ENCODE peak calls at places on chromosomes 4 and X, in four cellular contexts. N is H1, E is IMR-90, F is H9. U is an unnamed sample.

GRCh38 chr4:6824772-6825402 is 42.4 kb downstream of the KIAA0232 start:
- DNase-seq in N (no peak), E (peak), F (no peak), U (no peak)

GRCh38 chr4:168695288-168695687 is 198.4 kb downstream of the PALLD start:
- DNase-seq in N (no peak), E (no peak), F (no peak), U (no peak)

GRCh38 chr4:154364012-154364863 is 127.4 kb downstream of the DCHS2 start:
- DNase-seq in N (no peak), E (no peak), F (no peak), U (no peak)

GRCh38 chrX:810186-810585 is 179.6 kb downstream of the SHOX start:
- DNase-seq in N (no peak), E (no peak), F (no peak), U (no peak)

GRCh38 chrX:37998586-37999267 is 7.6 kb upstream of the SYTL5 start:
- DNase-seq in N (no peak), E (peak), F (no peak), U (no peak)

GRCh38 chrX:153882086-153882498 is 3.9 kb downstream of the L1CAM start:
- DNase-seq in N (no peak), E (peak), F (no peak), U (no peak)

GRCh38 chrX:24245201-24245600 is 68.7 kb downstream of the SUPT20HL2 start:
- DNase-seq in N (no peak), E (peak), F (no peak), U (peak)

GRCh38 chr4:87257523-87257922 is 37.1 kb upstream of the KLHL8 start:
- DNase-seq in N (no peak), E (no peak), F (no peak), U (no peak)

GRCh38 chr4:94446386-94446785 is 5.4 kb upstream of the PDLIM5 start:
- DNase-seq in N (no peak), E (peak), F (no peak), U (no peak)

GRCh38 chr4:32032136-32032672 is 1312.0 kb downstream of the PCDH7 start:
- DNase-seq in N (no peak), E (no peak), F (no peak), U (no peak)

GRCh38 chr4:173424899-173425805 is 26.2 kb upstream of the SCRG1 start:
- DNase-seq in N (no peak), E (peak), F (no peak), U (no peak)

GRCh38 chr4:96912731-96913130 is 1072.8 kb downstream of the PDHA2 start:
- DNase-seq in N (no peak), E (no peak), F (no peak), U (peak)

GRCh38 chr4:7013171-7013570 is 30.0 kb upstream of the TADA2B start:
- DNase-seq in N (no peak), E (no peak), F (no peak), U (no peak)

GRCh38 chr4:155696226-155696625 is 29.6 kb downstream of the GUCY1A1 start:
- DNase-seq in N (no peak), E (no peak), F (no peak), U (no peak)

GRCh38 chrX:20309796-20310195 is 43.1 kb upstream of the RPS6KA3 start:
- DNase-seq in N (no peak), E (peak), F (no peak), U (no peak)

GRCh38 chrX:48899078-48899410 is 1.3 kb downstream of the PQBP1 start:
- DNase-seq in N (no peak), E (no peak), F (no peak), U (no peak)

GRCh38 chrX:100748133-100748532 is 16.2 kb upstream of the SYTL4 start:
- DNase-seq in N (no peak), E (no peak), F (no peak), U (no peak)

GRCh38 chrX:13885591-13885990 is 68.7 kb upstream of the GPM6B start:
- DNase-seq in N (no peak), E (no peak), F (no peak), U (no peak)

GRCh38 chrX:110741213-110741796 is 54.3 kb downstream of the CHRDL1 start:
- DNase-seq in N (no peak), E (peak), F (peak), U (peak)

GRCh38 chr4:185941476-185941875 is 127.5 kb upstream of the TLR3 start:
- DNase-seq in N (no peak), E (no peak), F (no peak), U (no peak)

GRCh38 chr4:647481-647880 is 22.1 kb downstream of the PDE6B start:
- DNase-seq in N (no peak), E (no peak), F (no peak), U (no peak)

GRCh38 chr4:649293-649625 is 23.9 kb downstream of the PDE6B start:
- DNase-seq in N (no peak), E (no peak), F (no peak), U (no peak)

GRCh38 chr4:649751-650310 is 24.2 kb downstream of the ATP5ME start:
- DNase-seq in N (no peak), E (no peak), F (no peak), U (no peak)

GRCh38 chr4:650461-650860 is 23.6 kb downstream of the ATP5ME start:
- DNase-seq in N (no peak), E (no peak), F (no peak), U (no peak)

GRCh38 chr4:648579-649292 is 23.4 kb downstream of the PDE6B start:
- DNase-seq in N (no peak), E (no peak), F (no peak), U (peak)
- H3K23ac ChIP-seq in N (no peak), E (no peak), F (no peak), U (no peak)

GRCh38 chr4:37948542-37948941 is 11.7 kb upstream of the PTTG2 start:
- DNase-seq in N (no peak), E (no peak), F (no peak), U (no peak)

GRCh38 chr4:37949636-37950426 is 10.4 kb upstream of the PTTG2 start:
- DNase-seq in N (no peak), E (no peak), F (no peak), U (no peak)

GRCh38 chr4:37951465-37952352 is 8.5 kb upstream of the PTTG2 start:
- DNase-seq in N (no peak), E (no peak), F (no peak), U (no peak)

DNA sequence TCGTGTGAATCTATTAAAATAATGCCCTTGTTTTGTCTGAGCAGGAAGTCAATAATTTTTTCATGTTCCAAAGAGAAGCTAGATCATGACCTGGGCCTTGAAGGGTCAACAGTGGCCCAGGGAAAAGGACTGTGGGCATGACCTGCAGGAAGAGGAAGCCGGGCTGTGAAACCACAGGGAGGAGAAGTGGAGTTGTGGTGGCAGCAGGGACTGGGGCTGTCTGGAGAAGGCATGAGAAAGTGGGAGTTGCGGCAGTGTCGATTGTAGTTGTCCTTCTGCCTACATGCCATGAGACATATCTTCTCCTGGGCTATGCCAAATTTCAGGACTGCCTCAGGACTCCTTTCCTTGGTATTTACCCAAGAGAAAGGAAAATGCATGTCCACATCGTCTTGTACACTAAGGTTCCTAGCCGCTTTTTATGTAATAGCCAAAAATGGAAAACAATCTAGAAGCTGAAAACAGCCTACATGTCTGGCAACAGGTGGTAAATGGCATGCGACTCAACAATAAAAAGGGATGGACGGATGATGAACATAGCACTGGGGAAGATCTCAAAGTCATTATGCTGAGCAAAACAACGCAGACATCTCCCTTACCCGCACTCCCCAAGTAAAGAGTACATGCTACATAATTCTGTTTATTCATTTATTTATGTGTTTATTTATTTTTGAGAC is 13.6 kb upstream of the PTTG2 start:
- DNase-seq in N (no peak), E (no peak), F (no peak), U (no peak)
- H4K8ac ChIP-seq in N (no peak), E (no peak), F (no peak), U (no peak)

GRCh38 chr4:25662306-25662705 is 6.7 kb downstream of the SLC34A2 start:
- DNase-seq in N (no peak), E (no peak), F (no peak), U (no peak)

GRCh38 chr4:25663778-25664177 is 8.1 kb downstream of the SLC34A2 start:
- DNase-seq in N (no peak), E (no peak), F (no peak), U (no peak)

GRCh38 chr4:25667931-25668557 is 12.4 kb downstream of the SLC34A2 start:
- DNase-seq in N (no peak), E (no peak), F (peak), U (peak)

GRCh38 chr4:25670991-25671390 is 15.3 kb downstream of the SLC34A2 start:
- DNase-seq in N (no peak), E (no peak), F (no peak), U (no peak)

GRCh38 chr4:25666031-25666630 is 10.5 kb downstream of the SLC34A2 start:
- DNase-seq in N (no peak), E (no peak), F (no peak), U (no peak)
- H3K56ac ChIP-seq in N (no peak), E (no peak), F (no peak), U (no peak)

GRCh38 chr4:13024147-13025105 is 459.7 kb downstream of the RAB28 start:
- DNase-seq in N (no peak), E (no peak), F (no peak), U (no peak)
- H3K23ac ChIP-seq in N (no peak), E (no peak), F (no peak), U (no peak)